ENCODE peak calls at places on chromosomes 16 and 17, in five cellular contexts. F, U, L, M and O are unnamed samples.
A peak's percentile ranks its signal among the peaks of the same experiment; 100 is the strongest.

GRCh38 chr16:49858200-49859129 is 2.6 kb upstream of the ZNF423 start:
- DNase-seq in F (no peak), U (peak; percentile 83), L (no peak), M (no peak), O (no peak)

GRCh38 chr16:89798832-89799370 is 17.5 kb downstream of the FANCA start:
- DNase-seq in F (no peak), U (no peak), L (no peak), M (no peak), O (no peak)

GRCh38 chr16:50842589-50842988 is 100.7 kb downstream of the CYLD start:
- DNase-seq in F (no peak), U (no peak), L (no peak), M (no peak), O (no peak)

GRCh38 chr17:38918129-38918913 is 7.1 kb upstream of the LASP1NB start:
- DNase-seq in F (no peak), U (peak; percentile 63), L (no peak), M (peak; percentile 24), O (no peak)

GRCh38 chr16:14069818-14070217 is 1.3 kb upstream of the MRTFB start:
- DNase-seq in F (no peak), U (no peak), L (no peak), M (no peak), O (peak; percentile 82)

GRCh38 chr17:66507982-66508760 is 205.8 kb downstream of the PRKCA start:
- DNase-seq in F (no peak), U (no peak), L (no peak), M (no peak), O (no peak)

GRCh38 chr17:65324977-65325376 is 187.8 kb downstream of the RGS9 start:
- DNase-seq in F (no peak), U (peak; percentile 77), L (no peak), M (no peak), O (no peak)

GRCh38 chr17:62876664-62877411 is 68.7 kb upstream of the MARCHF10 start:
- DNase-seq in F (no peak), U (no peak), L (peak; percentile 83), M (no peak), O (peak; percentile 97)

GRCh38 chr16:68332411-68333121 is 21.7 kb downstream of the PRMT7 start:
- DNase-seq in F (no peak), U (no peak), L (no peak), M (no peak), O (peak; percentile 33)

GRCh38 chr16:19232988-19233387 is 52.5 kb upstream of the CLEC19A start:
- DNase-seq in F (no peak), U (no peak), L (no peak), M (no peak), O (no peak)

GRCh38 chr16:2520097-2520783 is at the start of gene AMDHD2:
- DNase-seq in F (peak; percentile 42), U (peak; percentile 95), L (peak; percentile 82), M (peak; percentile 91), O (peak; percentile 65)

GRCh38 chr17:66938656-66939055 is 25.9 kb upstream of the CACNG4 start:
- DNase-seq in F (no peak), U (no peak), L (no peak), M (no peak), O (no peak)

GRCh38 chr16:79466111-79466510 is 134.4 kb downstream of the MAF start:
- DNase-seq in F (no peak), U (no peak), L (no peak), M (no peak), O (peak; percentile 77)

GRCh38 chr16:53541326-53541725 is 38.3 kb upstream of the AKTIP start:
- DNase-seq in F (no peak), U (no peak), L (no peak), M (no peak), O (no peak)

GRCh38 chr17:38872671-38873385 is 3.0 kb downstream of the LASP1 start:
- DNase-seq in F (no peak), U (no peak), L (no peak), M (peak; percentile 75), O (no peak)

GRCh38 chr16:132120-132519 is 6.4 kb downstream of the NPRL3 start:
- DNase-seq in F (no peak), U (no peak), L (no peak), M (no peak), O (no peak)

GRCh38 chr16:82741073-82741615 is 114.4 kb downstream of the CDH13 start:
- DNase-seq in F (no peak), U (no peak), L (peak; percentile 1), M (no peak), O (peak; percentile 10)

GRCh38 chr16:79748629-79749028 is 148.1 kb upstream of the MAF start:
- DNase-seq in F (no peak), U (no peak), L (no peak), M (no peak), O (no peak)

GRCh38 chr17:65438708-65439294 is 122.6 kb downstream of the AXIN2 start:
- DNase-seq in F (no peak), U (no peak), L (peak; percentile 60), M (no peak), O (peak; percentile 7)

GRCh38 chr16:75593825-75594820 is 27.9 kb downstream of the GABARAPL2 start:
- DNase-seq in F (peak; percentile 32), U (no peak), L (peak; percentile 84), M (no peak), O (peak; percentile 89)

GRCh38 chr16:57530531-57531252 is 5.7 kb downstream of the CCDC102A start:
- DNase-seq in F (no peak), U (peak; percentile 62), L (no peak), M (no peak), O (no peak)

DNA sequence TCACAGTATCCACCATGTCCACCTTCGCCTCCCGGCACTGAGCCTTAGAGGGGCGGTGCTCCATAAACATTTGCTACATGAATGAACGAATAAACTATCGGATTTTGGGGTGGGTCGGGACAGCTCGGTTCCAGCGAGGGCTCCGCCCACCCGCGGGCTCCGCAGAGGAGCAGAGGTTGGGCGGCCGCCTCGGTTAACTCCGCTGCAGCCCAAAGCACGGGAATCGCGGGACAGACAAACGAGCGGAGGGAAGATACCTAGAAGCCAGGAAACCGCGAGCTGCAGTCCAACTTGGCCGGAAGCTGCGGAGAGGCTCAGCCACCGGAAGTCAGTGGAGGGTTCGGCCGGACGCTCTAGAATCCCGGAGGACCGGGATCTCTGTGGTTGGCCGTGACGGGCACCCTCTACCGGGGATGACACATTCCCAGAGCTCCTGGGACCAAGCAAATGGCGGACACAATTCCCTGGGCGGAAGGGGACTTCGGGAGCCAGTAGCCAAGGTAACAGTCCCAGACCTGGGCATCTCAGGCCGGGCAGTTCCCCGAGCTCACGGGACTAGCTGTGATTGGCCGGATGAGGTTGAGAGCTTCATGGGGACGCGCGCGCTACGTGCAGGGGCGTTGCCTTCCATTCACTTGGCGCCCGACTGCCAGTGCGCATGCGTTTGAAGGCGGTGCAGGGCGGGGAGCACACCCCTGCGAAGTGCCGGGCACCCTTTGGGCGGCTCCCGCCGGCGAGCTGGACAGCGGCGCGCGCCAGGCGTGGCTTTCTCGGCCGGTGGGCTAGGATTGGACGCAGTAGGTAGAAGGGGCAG is 489 bp upstream of the MAPK7 start:
- DNase-seq in F (peak; percentile 96), U (peak; percentile 99), L (peak; percentile 99), M (peak; percentile 98), O (peak; percentile 96)
- TF ChIP-seq CTCF in F (no peak), U (no peak), L (no peak), M (no peak), O (no peak)

DNA sequence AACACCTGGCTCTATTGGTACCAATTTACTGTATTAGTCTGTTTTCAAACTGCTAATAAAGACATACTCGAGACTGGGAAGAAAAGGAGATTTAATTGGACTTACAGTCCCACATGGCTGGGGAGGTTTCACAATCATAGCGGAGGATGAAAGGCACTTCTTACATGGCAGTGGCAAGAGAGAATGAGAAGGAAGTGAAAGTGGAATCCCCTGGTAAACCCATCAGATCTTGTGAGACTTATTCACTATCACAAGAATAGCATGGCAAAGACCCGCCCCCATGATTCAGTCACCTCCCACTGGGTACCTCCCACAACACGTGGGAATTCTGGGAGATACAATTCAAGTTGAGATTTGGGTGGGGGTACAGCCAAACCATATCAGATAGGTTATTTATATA is 22.6 kb upstream of the GOSR1 start:
- DNase-seq in F (no peak), U (no peak), L (no peak), M (no peak), O (no peak)
- H3K36me3 ChIP-seq in F (peaks cover 5% of the 10 kb centered on the region), U (peaks cover 7% of the 10 kb centered on the region), L (no peaks in the 10 kb centered on the region), M (peaks cover 90% of the 10 kb centered on the region), O (peaks cover 15% of the 10 kb centered on the region)

GRCh38 chr17:7841309-7841621 is 7.2 kb downstream of the KDM6B start:
- DNase-seq in F (no peak), U (no peak), L (no peak), M (no peak), O (no peak)
- H3K4me3 ChIP-seq in F (peak overlapping the region; percentile 68), U (peak overlapping the region; percentile 75), L (peak overlapping the region; percentile 84), M (peak overlapping the region; percentile 66), O (peak overlapping the region; percentile 67)

DNA sequence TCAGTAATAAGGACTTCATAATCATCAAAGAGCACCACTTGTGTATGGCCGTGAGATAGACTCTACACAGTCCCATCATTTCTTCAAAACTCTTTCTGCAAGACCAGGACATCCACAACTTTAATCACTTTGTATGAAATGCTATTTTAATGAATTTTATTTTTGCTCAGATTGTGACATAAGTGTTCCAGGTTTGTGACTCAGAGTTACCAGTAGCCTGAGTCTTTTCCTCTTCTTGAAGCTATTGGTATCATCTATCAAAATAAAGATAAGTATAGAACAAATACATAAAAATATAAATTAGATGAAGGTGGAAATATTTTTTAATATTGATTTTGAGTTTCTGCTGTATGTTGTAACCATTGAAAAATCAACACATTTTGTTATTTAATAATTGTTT is 16.6 kb upstream of the VWA3A start:
- DNase-seq in F (no peak), U (no peak), L (no peak), M (no peak), O (peak; percentile 21)
- TF ChIP-seq CTCF in F (no peak), U (no peak), L (no peak), M (no peak), O (no peak)

GRCh38 chr16:11727945-11728543 is 14.6 kb downstream of the TXNDC11 start:
- DNase-seq in F (no peak), U (no peak), L (no peak), M (no peak), O (no peak)
- H3K36me3 ChIP-seq in F (peaks cover 9% of the 10 kb centered on the region), U (peaks cover 44% of the 10 kb centered on the region), L (peaks cover 14% of the 10 kb centered on the region), M (peaks cover 88% of the 10 kb centered on the region), O (peaks cover 20% of the 10 kb centered on the region)